ENCODE peak calls at places on chromosomes 7 and 10, in nine cellular contexts. L is PC-3, Q is esophagus squamous epithelium, M is osteocyte, C is GM13977, E is WTC11, H is lower leg skin, A is choroid plexus epithelial cell, B is hepatocyte. R is an unnamed sample.

GRCh38 chr10:75038335-75038734 is 73.1 kb upstream of the SAMD8 start:
- DNase-seq in L (no peak), Q (no peak), M (no peak), C (no peak), E (no peak), H (peak; percentile 64), A (peak; percentile 43), B (no peak), R (no peak)

GRCh38 chr10:70513848-70514309 is 35.3 kb downstream of the PALD1 start:
- DNase-seq in L (no peak), Q (no peak), M (no peak), C (peak; percentile 88), E (peak; percentile 34), H (no peak), A (peak; percentile 25), B (no peak), R (no peak)

GRCh38 chr7:1160665-1161010 is 642 bp upstream of the ZFAND2A start:
- DNase-seq in L (no peak), Q (no peak), M (no peak), C (peak; percentile 47), E (no peak), H (no peak), A (no peak), B (no peak), R (no peak)

GRCh38 chr7:106608664-106609063 is 52.3 kb downstream of the CCDC71L start:
- DNase-seq in L (no peak), Q (no peak), M (no peak), C (no peak), E (no peak), H (no peak), A (no peak), B (peak; percentile 59), R (no peak)

GRCh38 chr10:86598151-86598550 is 56.2 kb upstream of the OPN4 start:
- DNase-seq in L (no peak), Q (no peak), M (peak; percentile 10), C (no peak), E (no peak), H (no peak), A (no peak), B (no peak), R (no peak)

GRCh38 chr7:130956417-130957139 is 222.6 kb upstream of the KLF14 start:
- DNase-seq in L (no peak), Q (no peak), M (no peak), C (no peak), E (no peak), H (no peak), A (no peak), B (no peak), R (no peak)

GRCh38 chr7:38740041-38740440 is 108.9 kb upstream of the AMPH start:
- DNase-seq in L (no peak), Q (no peak), M (no peak), C (no peak), E (no peak), H (no peak), A (no peak), B (no peak), R (no peak)

GRCh38 chr10:73991203-73991602 is 6.7 kb upstream of the VCL start:
- DNase-seq in L (no peak), Q (no peak), M (no peak), C (no peak), E (no peak), H (no peak), A (no peak), B (no peak), R (no peak)

GRCh38 chr10:124152781-124153600 is 59.6 kb upstream of the CHST15 start:
- DNase-seq in L (peak; percentile 95), Q (peak; percentile 37), M (no peak), C (peak; percentile 48), E (no peak), H (no peak), A (peak; percentile 85), B (peak; percentile 75), R (peak; percentile 53)

GRCh38 chr7:111841596-111842209 is 279.4 kb upstream of the IMMP2L start:
- DNase-seq in L (no peak), Q (no peak), M (no peak), C (no peak), E (no peak), H (no peak), A (no peak), B (no peak), R (no peak)

GRCh38 chr10:75599875-75600648 is 168.6 kb downstream of the LRMDA start:
- DNase-seq in L (no peak), Q (no peak), M (no peak), C (no peak), E (no peak), H (no peak), A (no peak), B (no peak), R (no peak)

GRCh38 chr10:133123050-133123745 is 35.5 kb downstream of the ADGRA1 start:
- DNase-seq in L (no peak), Q (no peak), M (no peak), C (no peak), E (no peak), H (no peak), A (no peak), B (no peak), R (no peak)

GRCh38 chr7:34062341-34062740 is 157.0 kb downstream of the BMPER start:
- DNase-seq in L (no peak), Q (no peak), M (no peak), C (no peak), E (no peak), H (no peak), A (no peak), B (no peak), R (no peak)
- TF ChIP-seq CTCF in L (no peak), Q (no peak), M (no peak), C (no peak), E (no peak), H (no peak), A (no peak), B (no peak), R (no peak)

DNA sequence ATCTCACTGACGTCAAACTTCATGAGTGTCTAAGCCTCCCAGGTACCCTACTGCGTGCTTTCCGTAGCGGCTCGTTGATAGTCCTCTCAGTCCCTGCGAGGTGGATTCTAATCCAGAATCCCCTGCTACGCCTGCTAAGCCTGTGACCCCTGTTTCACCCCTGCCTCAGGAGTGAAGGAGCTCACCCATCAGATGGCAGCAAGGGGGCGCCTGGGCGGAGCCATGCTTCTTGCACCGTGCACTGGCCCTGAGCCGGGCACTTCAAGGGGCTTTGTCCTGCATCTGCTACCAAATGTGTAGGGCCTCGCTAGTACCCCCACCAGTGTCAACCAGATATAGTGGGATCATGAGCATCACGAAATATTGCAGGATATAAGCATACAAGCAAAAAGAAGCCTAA is 918 bp upstream of the STRA8 start:
- DNase-seq in L (no peak), Q (no peak), M (peak; percentile 80), C (peak; percentile 3), E (peak; percentile 76), H (peak; percentile 78), A (no peak), B (no peak), R (no peak)
- TF ChIP-seq CTCF in L (peak; percentile 53), Q (no peak), M (peak; percentile 30), C (peak; percentile 40), E (peak; percentile 18), H (no peak), A (peak; percentile 33), B (peak; percentile 11), R (no peak)

GRCh38 chr7:140005754-140006503 is 56.8 kb downstream of the PARP12 start:
- DNase-seq in L (peak; percentile 23), Q (no peak), M (no peak), C (no peak), E (peak; percentile 83), H (no peak), A (peak; percentile 50), B (peak; percentile 66), R (no peak)
- TF ChIP-seq CTCF in L (peak; percentile 49), Q (no peak), M (peak; percentile 48), C (peak; percentile 21), E (no peak), H (no peak), A (peak; percentile 72), B (peak; percentile 40), R (no peak)

GRCh38 chr10:116464257-116464656 is 36.6 kb downstream of the PNLIPRP3 start:
- DNase-seq in L (no peak), Q (no peak), M (no peak), C (no peak), E (no peak), H (no peak), A (no peak), B (no peak), R (no peak)

GRCh38 chr10:116470071-116470470 is 42.4 kb downstream of the PNLIPRP3 start:
- DNase-seq in L (no peak), Q (no peak), M (no peak), C (no peak), E (no peak), H (no peak), A (no peak), B (peak; percentile 14), R (no peak)

GRCh38 chr10:116469437-116469836 is 41.8 kb downstream of the PNLIPRP3 start:
- DNase-seq in L (no peak), Q (no peak), M (no peak), C (no peak), E (no peak), H (no peak), A (no peak), B (peak; percentile 44), R (no peak)

GRCh38 chr10:116465541-116465940 is 37.9 kb downstream of the PNLIPRP3 start:
- DNase-seq in L (no peak), Q (no peak), M (no peak), C (no peak), E (no peak), H (no peak), A (no peak), B (no peak), R (no peak)

GRCh38 chr10:116466715-116467422 is 39.2 kb downstream of the PNLIPRP3 start:
- DNase-seq in L (no peak), Q (no peak), M (no peak), C (no peak), E (no peak), H (no peak), A (no peak), B (no peak), R (no peak)
- TF ChIP-seq CTCF in L (no peak), Q (no peak), M (no peak), C (no peak), E (no peak), H (no peak), A (no peak), B (no peak), R (no peak)

GRCh38 chr10:27730041-27730440 is 15.6 kb downstream of the MKX start:
- DNase-seq in L (no peak), Q (no peak), M (no peak), C (no peak), E (no peak), H (no peak), A (no peak), B (no peak), R (no peak)

GRCh38 chr10:27723436-27723835 is 22.2 kb downstream of the MKX start:
- DNase-seq in L (no peak), Q (no peak), M (no peak), C (no peak), E (no peak), H (no peak), A (no peak), B (no peak), R (no peak)

GRCh38 chr10:27719052-27719451 is 26.6 kb downstream of the MKX start:
- DNase-seq in L (no peak), Q (no peak), M (no peak), C (no peak), E (no peak), H (no peak), A (no peak), B (no peak), R (no peak)

GRCh38 chr10:27720529-27720928 is 25.1 kb downstream of the MKX start:
- DNase-seq in L (peak; percentile 52), Q (no peak), M (no peak), C (no peak), E (no peak), H (no peak), A (no peak), B (no peak), R (no peak)

GRCh38 chr10:27724287-27724686 is 21.3 kb downstream of the MKX start:
- DNase-seq in L (peak; percentile 17), Q (no peak), M (no peak), C (no peak), E (no peak), H (no peak), A (no peak), B (no peak), R (no peak)
- TF ChIP-seq CTCF in L (peak; percentile 62), Q (no peak), M (peak; percentile 41), C (peak; percentile 12), E (no peak), H (no peak), A (peak; percentile 32), B (peak; percentile 8), R (no peak)

R was measured in gastrocnemius medialis.